ENCODE peak calls at places on chromosome 7, in nine cellular contexts. One of them, this sample, is unnamed.

GRCh38 chr7:98209166-98209920 is 1.9 kb upstream of the BHLHA15 start:
- DNase-seq in small intestine: no peak
- DNase-seq in NCI-H1417: no peak
- DNase-seq in NCI-H2029 treated with DMSO at 0.1 percent for 48 hours: no peak
- DNase-seq in activated naive CD8-positive, alpha-beta T cell treated with anti-CD3 and anti-CD28 coated beads, Interleukin-2, amount 50 U/mL, for 24 hours: no peak
- DNase-seq in GM23248: no peak
- DNase-seq in AG09319: no peak
- DNase-seq in RWPE1: no peak
- DNase-seq in endothelial cell: no peak
- DNase-seq in this sample: no peak

GRCh38 chr7:157873664-157874063 is 536.9 kb downstream of the DNAJB6 start:
- DNase-seq in small intestine: no peak
- DNase-seq in NCI-H1417: no peak
- DNase-seq in NCI-H2029 treated with DMSO at 0.1 percent for 48 hours: no peak
- DNase-seq in activated naive CD8-positive, alpha-beta T cell treated with anti-CD3 and anti-CD28 coated beads, Interleukin-2, amount 50 U/mL, for 24 hours: no peak
- DNase-seq in GM23248: no peak
- DNase-seq in AG09319: no peak
- DNase-seq in RWPE1: no peak
- DNase-seq in endothelial cell: no peak
- DNase-seq in this sample: no peak

GRCh38 chr7:73449422-73449821 is 15.8 kb downstream of the FZD9 start:
- DNase-seq in small intestine: no peak
- DNase-seq in NCI-H1417: peak; percentile 69
- DNase-seq in NCI-H2029 treated with DMSO at 0.1 percent for 48 hours: peak; percentile 63
- DNase-seq in activated naive CD8-positive, alpha-beta T cell treated with anti-CD3 and anti-CD28 coated beads, Interleukin-2, amount 50 U/mL, for 24 hours: no peak
- DNase-seq in GM23248: no peak
- DNase-seq in AG09319: no peak
- DNase-seq in RWPE1: no peak
- DNase-seq in endothelial cell: no peak
- DNase-seq in this sample: no peak

GRCh38 chr7:152173372-152174070 is 148.0 kb downstream of the GALNT11 start:
- DNase-seq in small intestine: no peak
- DNase-seq in NCI-H1417: no peak
- DNase-seq in NCI-H2029 treated with DMSO at 0.1 percent for 48 hours: no peak
- DNase-seq in activated naive CD8-positive, alpha-beta T cell treated with anti-CD3 and anti-CD28 coated beads, Interleukin-2, amount 50 U/mL, for 24 hours: no peak
- DNase-seq in GM23248: peak; percentile 17
- DNase-seq in AG09319: no peak
- DNase-seq in RWPE1: no peak
- DNase-seq in endothelial cell: no peak
- DNase-seq in this sample: no peak

GRCh38 chr7:37438879-37439278 is 9.8 kb downstream of the ELMO1 start:
- DNase-seq in small intestine: no peak
- DNase-seq in NCI-H1417: peak; percentile 14
- DNase-seq in NCI-H2029 treated with DMSO at 0.1 percent for 48 hours: no peak
- DNase-seq in activated naive CD8-positive, alpha-beta T cell treated with anti-CD3 and anti-CD28 coated beads, Interleukin-2, amount 50 U/mL, for 24 hours: no peak
- DNase-seq in GM23248: no peak
- DNase-seq in AG09319: no peak
- DNase-seq in RWPE1: no peak
- DNase-seq in endothelial cell: no peak
- DNase-seq in this sample: no peak

GRCh38 chr7:32063614-32064013 is 6.6 kb downstream of the PDE1C start:
- DNase-seq in small intestine: no peak
- DNase-seq in NCI-H1417: no peak
- DNase-seq in NCI-H2029 treated with DMSO at 0.1 percent for 48 hours: no peak
- DNase-seq in activated naive CD8-positive, alpha-beta T cell treated with anti-CD3 and anti-CD28 coated beads, Interleukin-2, amount 50 U/mL, for 24 hours: no peak
- DNase-seq in GM23248: no peak
- DNase-seq in AG09319: no peak
- DNase-seq in RWPE1: no peak
- DNase-seq in endothelial cell: no peak
- DNase-seq in this sample: no peak

GRCh38 chr7:5420841-5421625 is 2.6 kb downstream of the TNRC18 start:
- DNase-seq in small intestine: peak; percentile 28
- DNase-seq in NCI-H1417: peak; percentile 13
- DNase-seq in NCI-H2029 treated with DMSO at 0.1 percent for 48 hours: no peak
- DNase-seq in activated naive CD8-positive, alpha-beta T cell treated with anti-CD3 and anti-CD28 coated beads, Interleukin-2, amount 50 U/mL, for 24 hours: no peak
- DNase-seq in GM23248: peak; percentile 61
- DNase-seq in AG09319: no peak
- DNase-seq in RWPE1: no peak
- DNase-seq in endothelial cell: no peak
- DNase-seq in this sample: no peak

GRCh38 chr7:43077285-43077684 is 35.2 kb upstream of the HECW1 start:
- DNase-seq in small intestine: no peak
- DNase-seq in NCI-H1417: no peak
- DNase-seq in NCI-H2029 treated with DMSO at 0.1 percent for 48 hours: no peak
- DNase-seq in activated naive CD8-positive, alpha-beta T cell treated with anti-CD3 and anti-CD28 coated beads, Interleukin-2, amount 50 U/mL, for 24 hours: no peak
- DNase-seq in GM23248: no peak
- DNase-seq in AG09319: no peak
- DNase-seq in RWPE1: no peak
- DNase-seq in endothelial cell: no peak
- DNase-seq in this sample: no peak

GRCh38 chr7:89308535-89308934 is 513.0 kb upstream of the TEX47 start:
- DNase-seq in small intestine: no peak
- DNase-seq in NCI-H1417: no peak
- DNase-seq in NCI-H2029 treated with DMSO at 0.1 percent for 48 hours: no peak
- DNase-seq in activated naive CD8-positive, alpha-beta T cell treated with anti-CD3 and anti-CD28 coated beads, Interleukin-2, amount 50 U/mL, for 24 hours: no peak
- DNase-seq in GM23248: no peak
- DNase-seq in AG09319: no peak
- DNase-seq in RWPE1: no peak
- DNase-seq in endothelial cell: no peak
- DNase-seq in this sample: no peak

GRCh38 chr7:158479021-158479679 is 108.5 kb downstream of the PTPRN2 start:
- DNase-seq in small intestine: no peak
- DNase-seq in NCI-H1417: no peak
- DNase-seq in NCI-H2029 treated with DMSO at 0.1 percent for 48 hours: no peak
- DNase-seq in activated naive CD8-positive, alpha-beta T cell treated with anti-CD3 and anti-CD28 coated beads, Interleukin-2, amount 50 U/mL, for 24 hours: no peak
- DNase-seq in GM23248: no peak
- DNase-seq in AG09319: no peak
- DNase-seq in RWPE1: no peak
- DNase-seq in endothelial cell: no peak
- DNase-seq in this sample: no peak

GRCh38 chr7:111499027-111499426 is 63.3 kb downstream of the IMMP2L start:
- DNase-seq in small intestine: peak; percentile 6
- DNase-seq in NCI-H1417: no peak
- DNase-seq in NCI-H2029 treated with DMSO at 0.1 percent for 48 hours: no peak
- DNase-seq in activated naive CD8-positive, alpha-beta T cell treated with anti-CD3 and anti-CD28 coated beads, Interleukin-2, amount 50 U/mL, for 24 hours: peak; percentile 9
- DNase-seq in GM23248: peak; percentile 58
- DNase-seq in AG09319: no peak
- DNase-seq in RWPE1: peak; percentile 95
- DNase-seq in endothelial cell: no peak
- DNase-seq in this sample: peak; percentile 9

GRCh38 chr7:37441405-37441797 is 7.3 kb downstream of the ELMO1 start:
- DNase-seq in small intestine: no peak
- DNase-seq in NCI-H1417: no peak
- DNase-seq in NCI-H2029 treated with DMSO at 0.1 percent for 48 hours: no peak
- DNase-seq in activated naive CD8-positive, alpha-beta T cell treated with anti-CD3 and anti-CD28 coated beads, Interleukin-2, amount 50 U/mL, for 24 hours: no peak
- DNase-seq in GM23248: no peak
- DNase-seq in AG09319: no peak
- DNase-seq in RWPE1: no peak
- DNase-seq in endothelial cell: no peak
- DNase-seq in this sample: no peak

GRCh38 chr7:55086413-55087201 is 67.8 kb downstream of the EGFR start:
- DNase-seq in small intestine: no peak
- DNase-seq in NCI-H1417: no peak
- DNase-seq in NCI-H2029 treated with DMSO at 0.1 percent for 48 hours: no peak
- DNase-seq in activated naive CD8-positive, alpha-beta T cell treated with anti-CD3 and anti-CD28 coated beads, Interleukin-2, amount 50 U/mL, for 24 hours: peak; percentile 12
- DNase-seq in GM23248: peak; percentile 90
- DNase-seq in AG09319: peak; percentile 53
- DNase-seq in RWPE1: no peak
- DNase-seq in endothelial cell: no peak
- DNase-seq in this sample: peak; percentile 87

GRCh38 chr7:74280985-74281384 is 8.2 kb upstream of the CLIP2 start:
- DNase-seq in small intestine: no peak
- DNase-seq in NCI-H1417: no peak
- DNase-seq in NCI-H2029 treated with DMSO at 0.1 percent for 48 hours: no peak
- DNase-seq in activated naive CD8-positive, alpha-beta T cell treated with anti-CD3 and anti-CD28 coated beads, Interleukin-2, amount 50 U/mL, for 24 hours: no peak
- DNase-seq in GM23248: peak; percentile 43
- DNase-seq in AG09319: no peak
- DNase-seq in RWPE1: no peak
- DNase-seq in endothelial cell: no peak
- DNase-seq in this sample: no peak

GRCh38 chr7:91503934-91504575 is 239.8 kb downstream of the FZD1 start:
- DNase-seq in small intestine: no peak
- DNase-seq in NCI-H1417: no peak
- DNase-seq in NCI-H2029 treated with DMSO at 0.1 percent for 48 hours: peak; percentile 80
- DNase-seq in activated naive CD8-positive, alpha-beta T cell treated with anti-CD3 and anti-CD28 coated beads, Interleukin-2, amount 50 U/mL, for 24 hours: no peak
- DNase-seq in GM23248: no peak
- DNase-seq in AG09319: no peak
- DNase-seq in RWPE1: no peak
- DNase-seq in endothelial cell: no peak
- DNase-seq in this sample: no peak

GRCh38 chr7:140525741-140526140 is 46.4 kb upstream of the MKRN1 start:
- DNase-seq in small intestine: no peak
- DNase-seq in NCI-H1417: peak; percentile 60
- DNase-seq in NCI-H2029 treated with DMSO at 0.1 percent for 48 hours: peak; percentile 54
- DNase-seq in activated naive CD8-positive, alpha-beta T cell treated with anti-CD3 and anti-CD28 coated beads, Interleukin-2, amount 50 U/mL, for 24 hours: no peak
- DNase-seq in GM23248: peak; percentile 60
- DNase-seq in AG09319: peak; percentile 29
- DNase-seq in RWPE1: peak; percentile 32
- DNase-seq in endothelial cell: no peak
- DNase-seq in this sample: no peak

This sample was measured in smooth muscle cell of the brain vasculature.